ENCODE peak calls at places on chromosomes 5 and 9, in seven cellular contexts. Q is lower lobe of right lung, E is astrocyte of the spinal cord, J is heart right ventricle, A is astrocyte of the cerebellum, P is transverse colon, T is NB4. S is an unnamed sample.

GRCh38 chr5:15183520-15183919 is 311.9 kb upstream of the ANKH start:
- DNase-seq in J (no peak), Q (no peak), T (no peak), A (no peak), E (peak), P (no peak), S (no peak)

GRCh38 chr9:121463026-121463827 is 36.4 kb downstream of the GGTA1 start:
- DNase-seq in T (peak), A (no peak), P (peak), Q (peak), J (peak), E (no peak), S (no peak)

GRCh38 chr9:115170674-115171073 is 52.7 kb upstream of the TNC start:
- DNase-seq in T (no peak), E (peak), J (no peak), Q (no peak), P (no peak), A (no peak), S (no peak)

GRCh38 chr5:133289686-133290367 is 238.0 kb downstream of the HSPA4 start:
- DNase-seq in T (no peak), A (no peak), E (no peak), Q (no peak), P (no peak), J (no peak), S (no peak)

GRCh38 chr9:126947529-126947928 is 32.9 kb downstream of the RALGPS1 start:
- DNase-seq in J (no peak), E (no peak), A (no peak), Q (no peak), P (no peak), T (no peak), S (no peak)

GRCh38 chr9:36116593-36116992 is 19.9 kb upstream of the GLIPR2 start:
- DNase-seq in E (no peak), A (no peak), Q (no peak), P (no peak), T (no peak), J (no peak), S (no peak)

GRCh38 chr5:177085985-177086917 is at the start of gene FGFR4:
- DNase-seq in P (peak), E (peak), T (peak), A (peak), Q (peak), J (peak), S (peak)

GRCh38 chr9:135414293-135414692 is 65.3 kb upstream of the PPP1R26 start:
- DNase-seq in A (no peak), P (no peak), E (no peak), T (no peak), Q (no peak), J (no peak), S (no peak)

GRCh38 chr5:72599519-72600400 is 92.5 kb upstream of the ZNF366 start:
- DNase-seq in T (no peak), A (no peak), J (no peak), Q (no peak), P (no peak), E (peak), S (no peak)

GRCh38 chr5:31502506-31502905 is 29.4 kb downstream of the DROSHA start:
- DNase-seq in J (no peak), A (no peak), Q (no peak), E (no peak), P (no peak), T (no peak), S (no peak)

GRCh38 chr5:98763001-98763630 is 10.3 kb upstream of the RGMB start:
- DNase-seq in Q (no peak), J (no peak), P (no peak), T (no peak), E (peak), A (no peak), S (no peak)

GRCh38 chr5:139394123-139394653 is 716 bp downstream of the PROB1 start:
- DNase-seq in A (no peak), E (no peak), J (peak), T (no peak), P (peak), Q (no peak), S (no peak)

GRCh38 chr5:76787237-76787636 is 31.6 kb upstream of the F2RL1 start:
- DNase-seq in T (no peak), J (peak), P (no peak), A (peak), Q (no peak), E (peak), S (peak)

GRCh38 chr5:158869092-158869491 is 230.6 kb downstream of the EBF1 start:
- DNase-seq in A (no peak), E (no peak), T (no peak), J (no peak), Q (no peak), P (no peak), S (no peak)

GRCh38 chr9:95508242-95508967 is 8.4 kb downstream of the PTCH1 start:
- DNase-seq in J (no peak), Q (no peak), P (no peak), T (peak), A (no peak), E (no peak), S (no peak)

GRCh38 chr5:178126556-178126955 is 4.3 kb upstream of the RMND5B start:
- DNase-seq in J (no peak), A (no peak), E (no peak), Q (no peak), P (no peak), T (no peak), S (no peak)

GRCh38 chr5:178131446-178131996 is 707 bp downstream of the RMND5B start:
- DNase-seq in Q (no peak), E (no peak), P (no peak), A (no peak), T (no peak), J (no peak), S (no peak)

GRCh38 chr5:178125253-178125916 is 5.4 kb upstream of the RMND5B start:
- DNase-seq in A (no peak), P (no peak), T (no peak), E (no peak), J (no peak), Q (no peak), S (no peak)

GRCh38 chr5:178129296-178129695 is 1.5 kb upstream of the RMND5B start:
- DNase-seq in A (no peak), P (no peak), Q (no peak), J (no peak), T (no peak), E (no peak), S (no peak)

GRCh38 chr5:178130576-178131445 is at the start of gene RMND5B:
- DNase-seq in A (no peak), J (peak), E (peak), T (peak), Q (peak), P (peak), S (peak)
- H3K4me3 ChIP-seq in A (peak), J (peak), E (peak), T (peak), Q (peak), P (peak), S (peak)

GRCh38 chr9:16753256-16753655 is 117.2 kb downstream of the BNC2 start:
- DNase-seq in P (no peak), A (no peak), T (no peak), E (no peak), Q (no peak), J (no peak), S (no peak)
- H3K4me3 ChIP-seq in P (no peak), A (no peak), T (no peak), E (no peak), Q (no peak), J (no peak), S (no peak)

GRCh38 chr9:13570521-13570974 is 291.1 kb upstream of the MPDZ start:
- DNase-seq in A (no peak), P (no peak), E (no peak), J (peak), T (no peak), Q (no peak), S (no peak)

GRCh38 chr9:13567833-13568232 is 288.3 kb upstream of the MPDZ start:
- DNase-seq in T (no peak), J (no peak), E (no peak), Q (no peak), A (no peak), P (no peak), S (no peak)

GRCh38 chr9:13569706-13570423 is 290.4 kb upstream of the MPDZ start:
- DNase-seq in P (no peak), J (no peak), T (no peak), E (peak), Q (no peak), A (no peak), S (no peak)

GRCh38 chr9:13568446-13568845 is 289.0 kb upstream of the MPDZ start:
- DNase-seq in T (no peak), Q (no peak), P (no peak), A (no peak), E (peak), J (peak), S (no peak)

GRCh38 chr9:13568851-13569618 is 289.5 kb upstream of the MPDZ start:
- DNase-seq in A (no peak), E (peak), P (no peak), T (no peak), Q (no peak), J (peak), S (no peak)
- H3K4me3 ChIP-seq in A (peak), E (peak), P (peak), T (no peak), Q (peak), J (peak), S (no peak)

GRCh38 chr9:91117959-91118651 is 243.6 kb downstream of the AUH start:
- DNase-seq in Q (peak), T (no peak), A (peak), P (peak), E (peak), J (peak), S (no peak)
- H3K4me3 ChIP-seq in Q (peak), T (no peak), A (no peak), P (peak), E (no peak), J (peak), S (no peak)

S was measured in Jurkat, Clone E6-1.